ENCODE peak calls at places on chromosomes 2 and 18, in six cellular contexts. J is neural progenitor cell; D is ACHN; O is activated CD4-positive, CD25-positive, alpha-beta regulatory T cell treated with anti-CD3 and anti-CD28 coated beads, Interleukin-2, amount 50 U/mL, for 72 hours; L is NCI-H2081; H is stimulated activated CD4-positive, alpha-beta T cell treated with anti-CD3 and anti-CD28 coated beads, Interleukin-4, amount 100 ng/mL, for 4 hours. M is an unnamed sample.

GRCh38 chr2:48527211-48527880 is 2.6 kb upstream of the STON1 start:
- DNase-seq in D (no peak), J (peak), H (no peak), L (no peak), O (no peak), M (no peak)

GRCh38 chr2:168246072-168246482 is 1.3 kb downstream of the STK39 start:
- DNase-seq in L (no peak), J (no peak), D (no peak), H (no peak), O (no peak), M (no peak)

GRCh38 chr2:20224191-20224715 is 677 bp downstream of the SDC1 start:
- DNase-seq in O (no peak), J (peak), H (no peak), L (peak), D (peak), M (no peak)

GRCh38 chr18:3758531-3758930 is 308.6 kb downstream of the TGIF1 start:
- DNase-seq in L (no peak), H (no peak), D (no peak), O (no peak), J (no peak), M (no peak)

GRCh38 chr2:236855866-236856855 is 229.5 kb upstream of the COPS8 start:
- DNase-seq in L (no peak), O (no peak), J (peak), D (no peak), H (no peak), M (peak)

GRCh38 chr2:48279347-48279746 is 250.6 kb upstream of the STON1 start:
- DNase-seq in J (peak), H (no peak), O (no peak), D (no peak), L (peak), M (no peak)

GRCh38 chr18:75574197-75574596 is 146.7 kb upstream of the SMIM21 start:
- DNase-seq in D (no peak), H (no peak), L (no peak), J (no peak), O (no peak), M (no peak)

GRCh38 chr2:37781028-37781427 is 109.6 kb upstream of the CDC42EP3 start:
- DNase-seq in J (no peak), L (no peak), O (no peak), H (no peak), D (peak), M (no peak)

GRCh38 chr18:7596133-7596532 is 29.0 kb downstream of the PTPRM start:
- DNase-seq in H (no peak), D (no peak), O (no peak), L (no peak), J (no peak), M (no peak)

GRCh38 chr2:152054593-152054992 is 44.3 kb downstream of the CACNB4 start:
- DNase-seq in L (no peak), H (no peak), O (no peak), D (peak), J (no peak), M (no peak)

GRCh38 chr2:200353873-200354272 is 47.4 kb downstream of the SPATS2L start:
- DNase-seq in H (no peak), J (no peak), L (no peak), O (no peak), D (no peak), M (no peak)

GRCh38 chr2:157596992-157597681 is 31.5 kb downstream of the ACVR1C start:
- DNase-seq in H (peak), D (no peak), O (peak), J (peak), L (peak), M (peak)

GRCh38 chr2:26989156-26989555 is 18.7 kb downstream of the MAPRE3 start:
- DNase-seq in D (peak), H (no peak), L (no peak), J (no peak), O (no peak), M (no peak)

GRCh38 chr2:167181674-167182073 is 293.4 kb downstream of the XIRP2 start:
- DNase-seq in L (no peak), J (no peak), H (no peak), O (no peak), D (no peak), M (no peak)

GRCh38 chr2:182971820-182972547 is 66.3 kb downstream of the NCKAP1 start:
- DNase-seq in H (no peak), L (no peak), J (no peak), D (no peak), O (no peak), M (no peak)

GRCh38 chr2:54523336-54523959 is 67.3 kb downstream of the SPTBN1 start:
- DNase-seq in J (no peak), H (no peak), O (no peak), D (no peak), L (no peak), M (no peak)

GRCh38 chr2:207206001-207206400 is 40.3 kb upstream of the KLF7 start:
- DNase-seq in H (no peak), J (no peak), D (no peak), O (no peak), L (no peak), M (no peak)

GRCh38 chr2:51013060-51013746 is 18.7 kb downstream of the NRXN1 start:
- DNase-seq in D (no peak), L (peak), O (no peak), H (no peak), J (peak), M (peak)

GRCh38 chr18:39692367-39693011 is 2126.9 kb upstream of the CELF4 start:
- DNase-seq in J (no peak), O (no peak), H (no peak), L (no peak), D (no peak), M (no peak)

GRCh38 chr2:16972276-16972675 is 306.6 kb upstream of the CYRIA start:
- DNase-seq in H (no peak), O (no peak), J (no peak), L (no peak), D (no peak), M (no peak)

GRCh38 chr2:201484805-201485204 is 33.3 kb downstream of the STRADB start:
- DNase-seq in J (no peak), L (no peak), D (no peak), O (no peak), H (no peak), M (no peak)

GRCh38 chr2:9558948-9559381 is 3.3 kb upstream of the ADAM17 start:
- DNase-seq in O (no peak), L (no peak), D (no peak), H (no peak), J (no peak), M (no peak)

GRCh38 chr18:7683753-7684152 is 116.6 kb downstream of the PTPRM start:
- DNase-seq in O (no peak), D (no peak), L (no peak), H (no peak), J (peak), M (peak)

GRCh38 chr2:201466050-201466660 is 14.6 kb downstream of the STRADB start:
- DNase-seq in H (no peak), O (no peak), D (no peak), L (no peak), J (no peak), M (no peak)

GRCh38 chr18:76503595-76503994 is 8.6 kb upstream of the ZNF516 start:
- DNase-seq in J (peak), O (no peak), L (no peak), D (no peak), H (no peak), M (peak)

GRCh38 chr18:48799724-48800315 is 150.9 kb downstream of the SMAD7 start:
- DNase-seq in D (no peak), O (peak), L (no peak), J (no peak), H (no peak), M (peak)

GRCh38 chr2:180761224-180761623 is 219.2 kb upstream of the UBE2E3 start:
- DNase-seq in D (no peak), L (no peak), O (no peak), H (no peak), J (no peak), M (no peak)

GRCh38 chr2:146278881-146279280 is 1565.9 kb upstream of the ACVR2A start:
- DNase-seq in D (no peak), H (no peak), O (no peak), J (no peak), L (no peak), M (no peak)

GRCh38 chr18:76972838-76973237 is 150.5 kb downstream of the ZNF236 start:
- DNase-seq in O (no peak), L (no peak), H (no peak), D (no peak), J (no peak), M (no peak)

GRCh38 chr2:62577994-62578836 is 72.2 kb upstream of the TMEM17 start:
- DNase-seq in J (no peak), D (peak), L (no peak), O (no peak), H (no peak), M (no peak)